ENCODE peak calls at places on chromosomes 1 and 21, in five cellular contexts. R is HFFc6, E is heart right ventricle, V is tibial nerve, C is endodermal cell. M is an unnamed sample.

GRCh38 chr1:44636711-44637589 is 37.3 kb downstream of the TMEM53 start:
- DNase-seq in R (no peak), E (no peak), V (no peak), C (no peak), M (no peak)

GRCh38 chr1:74517599-74518051 is 5.2 kb upstream of the LRRC53 start:
- DNase-seq in R (no peak), E (no peak), V (no peak), C (no peak), M (no peak)

GRCh38 chr1:52792002-52792401 is 50.6 kb upstream of the ZYG11A start:
- DNase-seq in R (no peak), E (no peak), V (no peak), C (no peak), M (no peak)

GRCh38 chr1:246302251-246302625 is 204.8 kb downstream of the SMYD3 start:
- DNase-seq in R (no peak), E (no peak), V (no peak), C (no peak), M (no peak)

GRCh38 chr1:9691108-9691445 is 39.5 kb downstream of the PIK3CD start:
- DNase-seq in R (peak), E (no peak), V (no peak), C (no peak), M (no peak)

GRCh38 chr1:207040181-207040533 is 7.6 kb upstream of the C1orf116 start:
- DNase-seq in R (peak), E (no peak), V (no peak), C (no peak), M (no peak)

GRCh38 chr1:59845091-59845490 is 30.3 kb downstream of the HOOK1 start:
- DNase-seq in R (no peak), E (no peak), V (no peak), C (no peak), M (no peak)

GRCh38 chr1:212944209-212944901 is 6.0 kb upstream of the VASH2 start:
- DNase-seq in R (no peak), E (no peak), V (no peak), C (no peak), M (no peak)

GRCh38 chr1:3652538-3653285 is 396 bp downstream of the TP73 start:
- DNase-seq in R (no peak), E (no peak), V (no peak), C (peak), M (no peak)

GRCh38 chr1:16326833-16327404 is 25.4 kb downstream of the FBXO42 start:
- DNase-seq in R (no peak), E (no peak), V (no peak), C (no peak), M (no peak)

GRCh38 chr1:62599044-62599443 is 1.7 kb downstream of the ANGPTL3 start:
- DNase-seq in R (no peak), E (no peak), V (no peak), C (no peak), M (no peak)

GRCh38 chr1:188715566-188715965 is 1762.1 kb downstream of the BRINP3 start:
- DNase-seq in R (no peak), E (no peak), V (no peak), C (no peak), M (no peak)

GRCh38 chr21:15531986-15532385 is 197.8 kb upstream of the USP25 start:
- DNase-seq in R (no peak), E (no peak), V (no peak), C (no peak), M (no peak)

GRCh38 chr1:37676281-37677243 is 15.8 kb upstream of the CDCA8 start:
- DNase-seq in R (no peak), E (no peak), V (no peak), C (no peak), M (no peak)

GRCh38 chr21:28148400-28149064 is 844.1 kb downstream of the LTN1 start:
- DNase-seq in R (no peak), E (no peak), V (no peak), C (no peak), M (no peak)

GRCh38 chr1:1004420-1004779 is 4.5 kb upstream of the HES4 start:
- DNase-seq in R (no peak), E (no peak), V (no peak), C (peak), M (no peak)

GRCh38 chr1:11678442-11678841 is 2.5 kb downstream of the MAD2L2 start:
- DNase-seq in R (no peak), E (no peak), V (no peak), C (no peak), M (no peak)

GRCh38 chr1:207826557-207827487 is 75.0 kb downstream of the CD46 start:
- DNase-seq in R (peak), E (no peak), V (no peak), C (no peak), M (no peak)

GRCh38 chr1:32406629-32407111 is 12.4 kb upstream of the BSDC1 start:
- DNase-seq in R (no peak), E (no peak), V (no peak), C (no peak), M (no peak)

GRCh38 chr1:172658871-172659453 is at the start of gene FASLG:
- DNase-seq in R (no peak), E (no peak), V (no peak), C (no peak), M (no peak)

GRCh38 chr1:55636691-55637090 is 421.5 kb upstream of the USP24 start:
- DNase-seq in R (peak), E (no peak), V (no peak), C (no peak), M (no peak)

GRCh38 chr1:200895801-200896570 is 1.3 kb downstream of the INAVA start:
- DNase-seq in R (no peak), E (no peak), V (no peak), C (no peak), M (no peak)

GRCh38 chr1:180151508-180151907 is 3.2 kb upstream of the QSOX1 start:
- DNase-seq in R (peak), E (no peak), V (no peak), C (no peak), M (no peak)

GRCh38 chr1:27299385-27300252 is 22.3 kb upstream of the TMEM222 start:
- DNase-seq in R (peak), E (peak), V (peak), C (peak), M (peak)

GRCh38 chr1:178614286-178614685 is 101.4 kb downstream of the TEX35 start:
- DNase-seq in R (no peak), E (no peak), V (no peak), C (no peak), M (no peak)

GRCh38 chr1:236978740-236979139 is 25.5 kb downstream of the MT1HL1 start:
- DNase-seq in R (no peak), E (peak), V (no peak), C (peak), M (peak)

GRCh38 chr1:101004666-101005065 is 20.9 kb downstream of the DPH5 start:
- DNase-seq in R (no peak), E (no peak), V (no peak), C (no peak), M (no peak)

GRCh38 chr1:247494746-247495145 is 36.8 kb upstream of the OR2B11 start:
- DNase-seq in R (no peak), E (no peak), V (no peak), C (no peak), M (no peak)

GRCh38 chr21:33212159-33212851 is 17.4 kb upstream of the IFNAR2 start:
- DNase-seq in R (peak), E (no peak), V (no peak), C (no peak), M (no peak)

GRCh38 chr1:34176830-34177613 is at the start of gene C1orf94:
- DNase-seq in R (no peak), E (no peak), V (no peak), C (peak), M (peak)

GRCh38 chr1:78323311-78323710 is 167.5 kb upstream of the PTGFR start:
- DNase-seq in R (peak), E (no peak), V (no peak), C (no peak), M (no peak)

DNA sequence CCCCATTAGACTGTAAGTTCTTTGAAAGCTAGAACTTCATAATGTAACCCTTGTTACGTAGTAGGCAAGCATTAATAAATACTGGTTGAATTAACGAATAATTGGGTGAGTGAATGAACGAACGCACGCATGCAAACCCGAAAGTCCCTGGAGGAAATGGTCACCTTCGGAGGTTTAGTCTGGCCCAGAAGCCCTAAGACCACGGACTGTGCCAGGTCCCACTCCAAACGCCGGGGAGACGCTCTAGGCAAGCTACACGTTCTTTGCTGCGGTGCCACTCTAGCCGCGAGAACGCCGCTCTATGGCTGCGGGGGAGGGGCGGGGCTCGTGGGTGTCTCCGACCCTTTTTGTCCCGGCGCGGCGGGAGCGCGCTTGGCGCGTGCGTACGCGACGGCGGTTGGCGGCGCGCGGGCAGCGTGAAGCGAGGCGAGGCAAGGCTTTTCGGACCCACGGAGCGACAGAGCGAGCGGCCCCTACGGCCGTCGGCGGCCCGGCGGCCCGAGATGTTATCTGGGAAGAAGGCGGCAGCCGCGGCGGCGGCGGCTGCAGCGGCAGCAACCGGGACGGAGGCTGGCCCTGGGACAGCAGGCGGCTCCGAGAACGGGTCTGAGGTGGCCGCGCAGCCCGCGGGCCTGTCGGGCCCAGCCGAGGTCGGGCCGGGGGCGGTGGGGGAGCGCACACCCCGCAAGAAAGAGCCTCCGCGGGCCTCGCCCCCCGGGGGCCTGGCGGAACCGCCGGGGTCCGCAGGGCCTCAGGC is at the start of gene KDM1A:
- DNase-seq in R (peak), E (peak), V (peak), C (peak), M (peak)
- TF ChIP-seq CTCF in R (no peak), E (no peak), V (no peak), C (peak), M (peak)

DNA sequence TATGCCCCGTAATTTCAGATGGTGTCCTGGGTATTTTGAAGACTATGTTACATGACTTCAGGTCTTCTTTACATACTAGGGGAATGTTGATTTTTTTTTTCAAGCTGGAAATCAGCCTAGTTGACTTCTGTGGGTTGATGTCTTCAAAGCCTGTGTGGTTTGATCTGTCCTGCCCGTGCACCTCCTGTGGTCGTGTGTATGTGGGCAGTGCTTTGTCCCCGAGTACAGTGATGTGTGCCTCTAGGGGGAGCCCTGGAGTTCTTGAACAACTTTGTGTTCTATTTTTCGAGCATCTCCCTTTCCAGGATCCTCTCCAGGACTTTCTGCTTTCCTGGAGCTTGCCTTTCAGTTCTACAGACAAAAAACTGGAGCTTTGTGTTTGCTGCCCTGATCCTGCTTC is 28.9 kb downstream of the OBSCN start:
- DNase-seq in R (peak), E (no peak), V (no peak), C (peak), M (no peak)
- TF ChIP-seq CTCF in R (peak), E (peak), V (no peak), C (peak), M (peak)

DNA sequence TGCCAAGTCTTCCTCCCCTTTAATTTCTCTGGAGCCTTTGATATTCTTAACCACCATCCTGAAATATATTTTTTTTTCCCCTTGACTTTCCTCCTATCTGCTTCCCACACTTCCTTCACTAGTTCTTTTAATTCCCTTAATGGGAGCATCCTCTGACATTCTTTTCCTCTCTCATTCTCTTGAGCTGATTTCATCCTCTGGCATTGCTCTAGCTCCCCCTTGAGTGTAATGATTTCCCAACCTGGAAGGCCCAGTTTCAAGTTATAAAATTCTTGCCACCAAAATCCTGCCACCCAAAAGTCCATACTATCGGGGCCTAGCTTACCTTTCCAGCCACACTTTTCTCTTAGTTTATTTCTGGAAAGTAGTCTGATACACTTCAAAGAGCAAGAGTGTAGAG is 39.5 kb upstream of the UBE2U start:
- DNase-seq in R (peak), E (no peak), V (no peak), C (peak), M (no peak)
- TF ChIP-seq CTCF in R (peak), E (peak), V (peak), C (peak), M (peak)

DNA sequence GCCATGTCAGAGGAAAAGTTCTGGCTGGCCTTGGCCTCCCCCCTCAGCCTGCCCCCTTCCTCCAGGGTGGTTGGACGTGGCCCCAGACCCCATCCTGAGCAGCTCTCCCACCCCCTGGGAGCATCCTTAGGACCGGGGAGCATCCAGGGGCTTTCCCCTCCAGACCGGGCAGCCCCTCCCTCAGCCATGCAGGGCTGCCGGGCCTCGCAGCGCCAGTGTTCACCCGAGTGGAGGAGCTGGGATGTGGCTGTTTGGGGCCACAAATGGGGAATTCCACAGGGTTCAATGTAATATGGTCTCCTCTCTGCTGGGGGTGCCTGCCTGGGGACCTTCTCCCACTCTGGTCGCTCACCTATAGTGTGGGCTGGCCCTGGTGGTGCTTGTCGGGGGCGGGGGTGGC is 4.2 kb upstream of the PFKL start:
- DNase-seq in R (no peak), E (no peak), V (no peak), C (no peak), M (no peak)
- TF ChIP-seq CTCF in R (no peak), E (no peak), V (no peak), C (no peak), M (no peak)